ENCODE peak calls at places on chromosomes 12 and 14, in five cellular contexts. B is K562, P is HepG2, S is H1, G is GM12878. X is an unnamed sample.

GRCh38 chr14:55107766-55108554 is 21.1 kb upstream of the LGALS3 start:
- DNase-seq in P (peak), G (no peak), S (no peak), B (peak), X (no peak)

GRCh38 chr14:104134061-104134965 is 4.1 kb upstream of the KIF26A start:
- DNase-seq in S (peak), B (no peak), P (no peak), G (no peak), X (peak)

GRCh38 chr12:122003646-122004611 is 17.8 kb upstream of the BCL7A start:
- DNase-seq in S (no peak), G (no peak), P (no peak), B (peak), X (no peak)

GRCh38 chr12:104643093-104643646 is 186.4 kb downstream of the CHST11 start:
- DNase-seq in B (no peak), P (no peak), G (peak), S (no peak), X (no peak)

GRCh38 chr14:63209160-63209559 is 4.9 kb downstream of the RHOJ start:
- DNase-seq in S (no peak), P (no peak), G (no peak), B (no peak), X (no peak)

GRCh38 chr14:92680781-92681650 is 67.4 kb downstream of the LGMN start:
- DNase-seq in P (peak), B (peak), G (no peak), S (peak), X (peak)

GRCh38 chr12:12951504-12951903 is 466 bp downstream of the GPRC5D start:
- DNase-seq in B (no peak), S (no peak), G (no peak), P (no peak), X (no peak)

GRCh38 chr12:43766291-43766690 is 7.5 kb downstream of the IRAK4 start:
- DNase-seq in B (no peak), G (no peak), P (no peak), S (no peak), X (no peak)

GRCh38 chr12:81329088-81329487 is 251.2 kb downstream of the ACSS3 start:
- DNase-seq in S (peak), B (peak), G (no peak), P (peak), X (no peak)

GRCh38 chr12:122394626-122395194 is 27.8 kb downstream of the CLIP1 start:
- DNase-seq in S (no peak), G (no peak), B (no peak), P (no peak), X (peak)

GRCh38 chr12:119684730-119685129 is 16.8 kb downstream of the PRKAB1 start:
- DNase-seq in G (no peak), B (no peak), P (no peak), S (no peak), X (no peak)

GRCh38 chr12:94147991-94148840 is at the start of gene PLXNC1:
- DNase-seq in P (no peak), S (peak), B (no peak), G (no peak), X (peak)

GRCh38 chr14:26863736-26864135 is 265.9 kb upstream of the NOVA1 start:
- DNase-seq in S (no peak), P (no peak), B (no peak), G (no peak), X (no peak)

GRCh38 chr14:53955671-53956426 is 776 bp downstream of the BMP4 start:
- DNase-seq in B (no peak), G (no peak), P (peak), S (peak), X (no peak)

GRCh38 chr14:94109915-94110250 is 653 bp upstream of the IFI27 start:
- DNase-seq in P (no peak), B (no peak), G (no peak), S (no peak), X (no peak)

GRCh38 chr12:66403746-66404145 is 101.5 kb downstream of the HELB start:
- DNase-seq in B (no peak), P (no peak), S (no peak), G (no peak), X (peak)

GRCh38 chr12:118124333-118124874 is 11.5 kb upstream of the PEBP1 start:
- DNase-seq in S (no peak), P (peak), B (no peak), G (no peak), X (no peak)

GRCh38 chr12:52819731-52820510 is 6.0 kb upstream of the KRT4 start:
- DNase-seq in S (no peak), P (no peak), G (no peak), B (no peak), X (no peak)

GRCh38 chr14:75141967-75142366 is 15.1 kb upstream of the NEK9 start:
- DNase-seq in G (no peak), S (no peak), P (peak), B (no peak), X (peak)

GRCh38 chr12:46659844-46660243 is 166.0 kb downstream of the SLC38A4 start:
- DNase-seq in B (no peak), G (no peak), S (no peak), P (no peak), X (no peak)

GRCh38 chr14:35342160-35343010 is 50.2 kb downstream of the PSMA6 start:
- DNase-seq in B (no peak), S (no peak), P (no peak), G (no peak), X (no peak)

GRCh38 chr12:123453165-123453564 is 4.8 kb upstream of the SNRNP35 start:
- DNase-seq in P (no peak), G (no peak), S (no peak), B (no peak), X (no peak)

GRCh38 chr12:14716848-14717444 is 20.5 kb upstream of the GUCY2C start:
- DNase-seq in G (no peak), P (peak), B (peak), S (no peak), X (peak)

GRCh38 chr12:76356094-76356493 is 7.9 kb upstream of the BBS10 start:
- DNase-seq in P (peak), B (no peak), S (no peak), G (no peak), X (no peak)

GRCh38 chr12:52119398-52120254 is 40.1 kb downstream of the SMIM41 start:
- DNase-seq in P (peak), B (peak), G (no peak), S (peak), X (peak)

GRCh38 chr12:123879691-123880090 is 92.9 kb downstream of the CCDC92 start:
- DNase-seq in P (no peak), B (no peak), S (no peak), G (no peak), X (no peak)

GRCh38 chr12:56565510-56566101 is 44.0 kb downstream of the RBMS2 start:
- DNase-seq in P (peak), G (no peak), S (peak), B (peak), X (no peak)

GRCh38 chr12:42119085-42119633 is 25.5 kb downstream of the GXYLT1 start:
- DNase-seq in S (no peak), G (no peak), B (no peak), P (no peak), X (no peak)

GRCh38 chr12:68119724-68120211 is 39.8 kb downstream of the IFNG start:
- DNase-seq in S (no peak), G (peak), P (no peak), B (no peak), X (no peak)

GRCh38 chr14:64293976-64294671 is at the start of gene ESR2:
- DNase-seq in S (peak), G (no peak), B (peak), P (no peak), X (peak)

GRCh38 chr12:131808744-131809371 is 19.3 kb upstream of the MMP17 start:
- DNase-seq in G (peak), P (no peak), B (no peak), S (no peak), X (no peak)

GRCh38 chr14:100400115-100400514 is 77.0 kb downstream of the SLC25A47 start:
- DNase-seq in B (no peak), S (no peak), G (no peak), P (no peak), X (peak)

GRCh38 chr14:81231540-81231939 is 10.8 kb upstream of the GTF2A1 start:
- DNase-seq in B (no peak), G (no peak), S (no peak), P (peak), X (no peak)

GRCh38 chr12:54036620-54037359 is 3.9 kb downstream of the HOXC5 start:
- DNase-seq in S (no peak), B (no peak), P (no peak), G (no peak), X (no peak)

GRCh38 chr14:58865520-58866281 is 227.9 kb downstream of the DACT1 start:
- DNase-seq in B (no peak), P (no peak), S (no peak), G (no peak), X (peak)

GRCh38 chr12:23025372-23026021 is 400.5 kb downstream of the ETNK1 start:
- DNase-seq in B (no peak), G (no peak), S (no peak), P (no peak), X (no peak)

GRCh38 chr14:57610631-57611030 is 117.0 kb upstream of the CCDC198 start:
- DNase-seq in G (no peak), P (no peak), B (no peak), S (no peak), X (no peak)

GRCh38 chr14:99560946-99561683 is 42.9 kb downstream of the CCDC85C start:
- DNase-seq in G (no peak), P (no peak), S (no peak), B (no peak), X (peak)

GRCh38 chr12:128823216-128823915 is 392 bp downstream of the SLC15A4 start:
- DNase-seq in B (peak), G (no peak), P (peak), S (peak), X (no peak)

GRCh38 chr14:89485264-89485663 is 68.2 kb upstream of the FOXN3 start:
- DNase-seq in G (no peak), B (no peak), P (no peak), S (no peak), X (no peak)
- H3K27ac ChIP-seq in G (no peak), B (no peak), P (no peak), S (no peak), X (no peak)

DNA sequence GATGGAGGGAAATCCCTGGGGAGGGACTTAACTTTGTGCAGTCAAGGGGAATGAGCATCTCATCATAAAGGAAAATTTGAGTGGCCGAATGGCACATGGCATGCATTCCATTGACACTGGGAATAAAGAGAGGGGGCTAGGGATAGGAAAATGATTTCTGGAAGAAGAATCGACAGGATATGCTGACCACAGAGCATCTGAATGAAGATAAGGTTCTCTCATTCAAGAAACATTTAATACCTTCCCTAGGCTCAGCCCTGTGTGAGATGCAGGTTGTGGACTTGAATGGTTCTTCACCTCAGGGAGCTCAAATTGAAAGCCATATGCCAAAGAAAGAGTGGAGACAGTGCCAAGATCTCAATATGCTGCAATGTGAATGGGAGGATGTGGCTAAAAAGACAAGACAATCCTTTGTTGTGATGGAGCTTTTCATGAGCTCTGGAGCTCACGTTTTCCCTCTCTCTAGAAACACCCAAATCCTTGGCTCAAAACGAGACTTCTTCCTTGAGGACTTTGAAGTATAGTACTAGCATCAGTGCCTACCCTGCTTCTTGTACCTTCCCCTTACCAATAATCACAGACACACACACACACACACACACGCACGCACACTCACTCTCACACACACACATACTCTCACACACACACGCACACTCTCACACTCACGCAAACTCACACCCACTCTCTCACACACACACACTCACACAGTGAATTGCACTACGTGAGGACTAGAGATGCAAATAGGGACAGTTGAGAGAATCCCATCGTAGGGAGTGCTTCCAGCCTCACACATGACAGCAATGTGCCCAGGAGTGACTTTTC is 231.2 kb downstream of the PCNX1 start:
- DNase-seq in P (no peak), S (no peak), B (no peak), G (no peak), X (no peak)
- TF ChIP-seq USF2 in P (no peak), S (no peak), B (no peak), G (no peak), X (no peak)

DNA sequence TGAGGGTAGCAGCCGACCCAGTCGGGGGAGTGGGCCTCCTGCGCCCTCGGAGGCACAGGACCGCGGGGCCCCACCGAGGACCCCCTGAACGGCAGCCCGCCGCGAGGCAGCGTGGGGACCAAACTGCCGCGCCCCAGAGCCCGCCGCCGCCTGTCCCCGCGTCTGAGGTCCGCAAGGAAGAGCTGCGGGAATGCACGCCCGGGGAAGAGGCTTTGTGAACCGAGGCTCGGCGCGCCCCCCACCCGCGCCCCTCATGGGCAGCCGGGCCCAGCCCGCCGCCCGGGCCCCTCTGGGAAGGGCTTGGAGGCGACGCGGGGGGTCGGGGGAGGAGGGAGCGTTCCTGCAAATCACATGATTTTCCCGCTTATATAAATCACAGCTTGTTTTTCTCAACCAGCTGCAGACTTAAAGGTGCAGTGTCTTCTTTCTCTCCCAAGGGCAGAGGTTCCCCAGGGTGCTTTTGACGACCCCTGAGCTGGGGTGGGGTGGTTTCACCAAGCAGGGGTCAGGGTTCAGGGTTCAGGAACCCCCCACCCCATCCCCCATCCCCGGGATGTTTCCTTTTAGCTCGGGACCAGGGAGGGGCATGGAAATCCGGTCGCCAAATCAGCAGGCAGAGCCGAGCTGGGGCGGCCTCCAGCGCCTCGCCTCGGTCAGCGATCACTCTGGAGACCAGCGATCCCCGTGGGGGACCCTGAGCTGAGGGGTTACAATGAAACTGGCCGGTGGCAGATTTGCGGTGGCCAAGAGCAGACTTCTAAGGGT is 44.7 kb upstream of the ATP23 start:
- DNase-seq in P (no peak), S (peak), G (no peak), B (no peak), X (peak)
- TF ChIP-seq POLR2AphosphoS5 in P (no peak), S (no peak), G (no peak), B (no peak), X (peak)

GRCh38 chr14:66483322-66483721 is 2.8 kb upstream of the CCDC196 start:
- DNase-seq in S (no peak), B (no peak), P (no peak), G (no peak), X (no peak)
- H3K27ac ChIP-seq in S (no peak), B (no peak), P (no peak), G (no peak), X (no peak)

GRCh38 chr12:62686938-62687337 is 220.3 kb downstream of the MON2 start:
- DNase-seq in B (no peak), S (no peak), G (no peak), P (no peak), X (no peak)

GRCh38 chr12:62689042-62689839 is 222.6 kb downstream of the MON2 start:
- DNase-seq in S (no peak), P (no peak), B (no peak), G (no peak), X (no peak)

GRCh38 chr12:62683724-62684501 is 217.3 kb downstream of the MON2 start:
- DNase-seq in B (no peak), G (no peak), P (no peak), S (no peak), X (peak)

GRCh38 chr12:62681306-62681705 is 214.7 kb downstream of the MON2 start:
- DNase-seq in B (no peak), P (no peak), G (no peak), S (no peak), X (no peak)

DNA sequence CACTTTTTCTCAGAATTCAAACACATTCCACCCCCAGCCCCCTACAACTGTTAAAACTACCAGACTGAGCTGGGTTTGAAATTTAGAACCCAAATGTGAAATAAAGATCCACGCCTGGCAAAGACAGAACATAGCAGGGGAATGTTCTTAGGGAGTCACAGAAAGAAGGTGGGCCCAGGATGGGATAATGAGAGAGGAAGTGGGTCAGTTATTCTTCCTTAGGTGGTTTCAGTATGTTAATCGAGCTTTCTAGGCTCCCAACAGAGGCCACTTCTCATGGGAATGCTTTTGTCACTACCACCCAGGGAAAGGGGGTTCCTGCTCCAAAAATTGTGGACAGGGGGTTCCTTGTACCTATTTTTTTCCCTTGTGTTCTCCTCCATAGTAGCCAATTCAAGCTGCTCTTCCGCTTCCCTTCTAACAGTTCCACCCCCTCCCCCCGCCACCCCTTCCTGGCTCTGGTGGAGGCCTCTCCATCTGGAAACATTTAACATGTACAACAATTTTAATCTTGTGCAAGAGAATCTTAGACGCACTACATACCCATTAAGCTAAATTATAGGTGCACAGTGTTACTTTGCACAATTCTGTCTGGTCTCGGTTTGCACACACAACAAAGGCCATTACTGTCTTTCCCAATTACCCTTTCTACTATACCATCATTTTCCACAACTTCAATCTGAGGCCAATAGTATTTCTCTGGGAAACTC is 218.1 kb downstream of the MON2 start:
- DNase-seq in P (no peak), B (no peak), G (no peak), S (no peak), X (peak)
- TF ChIP-seq USF2 in P (no peak), B (no peak), G (no peak), S (no peak), X (no peak)

X was measured in SK-N-SH.